ENCODE peak calls at places on chromosome 12, in four cellular contexts. Z is GM04504; U is activated effector memory CD4-positive, alpha-beta T cell treated with anti-CD3 and anti-CD28 coated beads, Interleukin-2, amount 50 U/mL, for 16 hours; Y is ELR. O is an unnamed sample.

GRCh38 chr12:116502989-116503496 is 56.1 kb upstream of the MAP1LC3B2 start:
- DNase-seq in U (no peak), Y (no peak), Z (no peak), O (no peak)

GRCh38 chr12:51621155-51621922 is 30.3 kb downstream of the SCN8A start:
- DNase-seq in U (no peak), Y (peak), Z (no peak), O (no peak)

GRCh38 chr12:10140001-10140400 is 10.0 kb upstream of the CLEC7A start:
- DNase-seq in U (peak), Y (peak), Z (peak), O (peak)

GRCh38 chr12:49979061-49979586 is 6.4 kb downstream of the AQP6 start:
- DNase-seq in Z (no peak), U (no peak), Y (no peak), O (no peak)

GRCh38 chr12:123983822-123984485 is 10.9 kb downstream of the ZNF664 start:
- DNase-seq in Y (peak), Z (no peak), U (peak), O (peak)

GRCh38 chr12:114614040-114614439 is 69.9 kb downstream of the TBX3 start:
- DNase-seq in Z (no peak), U (no peak), Y (no peak), O (no peak)

GRCh38 chr12:31324845-31325523 is 966 bp downstream of the SINHCAF start:
- DNase-seq in U (peak), Z (no peak), Y (peak), O (no peak)

GRCh38 chr12:88737838-88738472 is 157.7 kb upstream of the KITLG start:
- DNase-seq in U (no peak), Z (no peak), Y (no peak), O (no peak)

GRCh38 chr12:121545459-121545858 is 35.4 kb downstream of the KDM2B start:
- DNase-seq in U (no peak), Z (no peak), Y (no peak), O (no peak)

GRCh38 chr12:115411121-115411520 is 727.1 kb upstream of the TBX3 start:
- DNase-seq in U (no peak), Y (no peak), Z (no peak), O (peak)

GRCh38 chr12:111901182-111901581 is 59.2 kb downstream of the MAPKAPK5 start:
- DNase-seq in Z (no peak), U (no peak), Y (no peak), O (no peak)

GRCh38 chr12:2013527-2014223 is 9.4 kb upstream of the DCP1B start:
- DNase-seq in U (no peak), Y (no peak), Z (no peak), O (no peak)

GRCh38 chr12:88946377-88946997 is 366.2 kb upstream of the KITLG start:
- DNase-seq in Y (peak), U (no peak), Z (peak), O (peak)

GRCh38 chr12:124273630-124274029 is 21.3 kb upstream of the RFLNA start:
- DNase-seq in Y (peak), U (no peak), Z (no peak), O (no peak)

GRCh38 chr12:11769723-11770514 is 120.4 kb downstream of the ETV6 start:
- DNase-seq in Y (no peak), Z (no peak), U (no peak), O (no peak)

GRCh38 chr12:123064356-123064755 is 83.9 kb downstream of the ARL6IP4 start:
- DNase-seq in U (no peak), Y (no peak), Z (no peak), O (no peak)

GRCh38 chr12:112182499-112182898 is 57.1 kb downstream of the TRAFD1 start:
- DNase-seq in Y (no peak), Z (no peak), U (no peak), O (no peak)

GRCh38 chr12:101945361-101946232 is 68.2 kb downstream of the DRAM1 start:
- DNase-seq in Y (no peak), U (no peak), Z (peak), O (no peak)